ENCODE peak calls at places on chromosome 3, in six cellular contexts. J, T, H, R, F and V are unnamed samples.

GRCh38 chr3:189588818-189589569 is 42.2 kb upstream of the TP63 start:
- DNase-seq in J (no peak), T (no peak), H (no peak), R (no peak), F (no peak), V (peak; percentile 29)

GRCh38 chr3:88462241-88462640 is 312.5 kb downstream of the C3orf38 start:
- DNase-seq in J (peak; percentile 47), T (no peak), H (no peak), R (no peak), F (no peak), V (no peak)

GRCh38 chr3:32147509-32147908 is 41.1 kb downstream of the GPD1L start:
- DNase-seq in J (no peak), T (no peak), H (no peak), R (no peak), F (no peak), V (no peak)

GRCh38 chr3:141414800-141415462 is 46.6 kb downstream of the ZBTB38 start:
- DNase-seq in J (peak; percentile 89), T (no peak), H (no peak), R (no peak), F (no peak), V (no peak)

GRCh38 chr3:134370611-134371451 is 3.4 kb downstream of the AMOTL2 start:
- DNase-seq in J (no peak), T (no peak), H (no peak), R (no peak), F (no peak), V (no peak)

GRCh38 chr3:66416556-66417304 is 84.1 kb downstream of the LRIG1 start:
- DNase-seq in J (peak; percentile 74), T (no peak), H (no peak), R (no peak), F (no peak), V (no peak)

GRCh38 chr3:44198265-44198956 is 43.3 kb upstream of the TOPAZ1 start:
- DNase-seq in J (peak; percentile 44), T (peak; percentile 62), H (peak; percentile 28), R (peak; percentile 57), F (peak; percentile 80), V (no peak)

GRCh38 chr3:194572944-194573491 is 60.2 kb downstream of the TMEM44 start:
- DNase-seq in J (peak; percentile 62), T (no peak), H (no peak), R (no peak), F (no peak), V (no peak)

GRCh38 chr3:12512534-12513101 is 28.3 kb downstream of the TSEN2 start:
- DNase-seq in J (no peak), T (no peak), H (no peak), R (no peak), F (no peak), V (no peak)

GRCh38 chr3:159380891-159381290 is 579.0 kb downstream of the MFSD1 start:
- DNase-seq in J (no peak), T (no peak), H (no peak), R (no peak), F (no peak), V (no peak)